ENCODE peak calls at places on chromosomes 5 and 9, in four cellular contexts. V is K562, Z is A549, Y is H1. I is an unnamed sample.

GRCh38 chr5:159768243-159768642 is 148.0 kb upstream of the ADRA1B start:
- DNase-seq in V (no peak), Z (no peak), Y (no peak), I (no peak)

GRCh38 chr9:33375238-33375840 is 27.0 kb downstream of the AQP7 start:
- DNase-seq in V (no peak), Z (no peak), Y (no peak), I (no peak)

GRCh38 chr5:177447611-177448243 is 1.1 kb downstream of the PRR7 start:
- DNase-seq in V (peak), Z (peak), Y (no peak), I (no peak)

GRCh38 chr9:138022756-138023393 is 145.3 kb downstream of the CACNA1B start:
- DNase-seq in V (no peak), Z (no peak), Y (no peak), I (no peak)

GRCh38 chr5:139565411-139566305 is 4.5 kb downstream of the UBE2D2 start:
- DNase-seq in V (no peak), Z (no peak), Y (no peak), I (peak)

GRCh38 chr9:21653091-21653490 is 149.3 kb upstream of the MTAP start:
- DNase-seq in V (no peak), Z (no peak), Y (no peak), I (no peak)

GRCh38 chr5:134004626-134005414 is at the start of gene VDAC1:
- DNase-seq in V (peak), Z (peak), Y (no peak), I (no peak)

GRCh38 chr5:172276214-172276613 is 7.3 kb downstream of the UBTD2 start:
- DNase-seq in V (no peak), Z (peak), Y (no peak), I (no peak)

GRCh38 chr9:81455826-81456225 is 233.5 kb downstream of the TLE1 start:
- DNase-seq in V (no peak), Z (no peak), Y (no peak), I (no peak)

GRCh38 chr5:119953474-119953873 is 324.1 kb downstream of the FAM170A start:
- DNase-seq in V (no peak), Z (no peak), Y (no peak), I (no peak)

GRCh38 chr5:178551059-178551458 is 39.1 kb downstream of the COL23A1 start:
- DNase-seq in V (peak), Z (peak), Y (no peak), I (no peak)

GRCh38 chr9:4762889-4763521 is 22.0 kb upstream of the AK3 start:
- DNase-seq in V (peak), Z (no peak), Y (no peak), I (no peak)

GRCh38 chr5:157100140-157100679 is 8.6 kb downstream of the HAVCR2 start:
- DNase-seq in V (no peak), Z (peak), Y (no peak), I (peak)

GRCh38 chr5:42366051-42366450 is 57.2 kb upstream of the GHR start:
- DNase-seq in V (no peak), Z (no peak), Y (no peak), I (no peak)

GRCh38 chr9:110440796-110441195 is 103.1 kb upstream of the TXNDC8 start:
- DNase-seq in V (no peak), Z (no peak), Y (no peak), I (no peak)

GRCh38 chr9:69168709-69169217 is 5.3 kb upstream of the TJP2 start:
- DNase-seq in V (peak), Z (no peak), Y (no peak), I (no peak)

GRCh38 chr5:40832345-40832744 is 2.7 kb downstream of the RPL37 start:
- DNase-seq in V (no peak), Z (no peak), Y (no peak), I (no peak)

GRCh38 chr5:149694007-149694406 is 36.1 kb upstream of the PPARGC1B start:
- DNase-seq in V (no peak), Z (no peak), Y (no peak), I (no peak)

GRCh38 chr5:102625446-102625845 is 126.6 kb upstream of the SLCO6A1 start:
- DNase-seq in V (no peak), Z (no peak), Y (no peak), I (no peak)

GRCh38 chr5:102629827-102630605 is 125.1 kb upstream of the PAM start:
- DNase-seq in V (no peak), Z (no peak), Y (no peak), I (no peak)

GRCh38 chr5:102628449-102629175 is 126.5 kb upstream of the PAM start:
- DNase-seq in V (no peak), Z (no peak), Y (no peak), I (no peak)

GRCh38 chr5:102625940-102626339 is 127.1 kb upstream of the SLCO6A1 start:
- DNase-seq in V (no peak), Z (no peak), Y (no peak), I (no peak)

GRCh38 chr5:102627311-102627710 is 127.8 kb upstream of the PAM start:
- DNase-seq in V (no peak), Z (no peak), Y (no peak), I (no peak)
- TF ChIP-seq HDAC2 in V (no peak), Z (no peak), Y (no peak), I (no peak)

GRCh38 chr5:66947458-66947857 is 249.1 kb downstream of the CD180 start:
- DNase-seq in V (no peak), Z (no peak), Y (no peak), I (no peak)

GRCh38 chr5:66952153-66952552 is 244.4 kb downstream of the CD180 start:
- DNase-seq in V (no peak), Z (no peak), Y (no peak), I (no peak)

GRCh38 chr5:66945389-66946349 is 250.9 kb downstream of the CD180 start:
- DNase-seq in V (no peak), Z (no peak), Y (no peak), I (no peak)

DNA sequence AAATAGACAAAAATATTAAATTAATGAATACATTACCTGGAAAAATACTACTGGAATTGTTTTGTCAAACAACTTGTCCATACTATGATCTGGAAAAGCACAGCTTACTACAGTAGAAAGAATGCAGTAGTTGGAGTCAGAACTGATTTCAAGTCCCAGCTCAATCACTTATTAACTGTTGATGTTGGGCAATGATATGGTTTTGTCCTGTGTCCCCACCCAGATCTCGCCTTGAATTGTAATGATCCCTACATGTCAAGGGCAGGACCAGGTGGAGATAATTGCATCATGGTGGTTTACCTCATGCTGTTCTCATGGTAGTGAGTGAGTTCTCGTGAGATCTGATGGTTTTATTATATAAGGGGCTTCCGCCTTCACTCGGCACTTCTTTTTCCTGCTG is 247.5 kb downstream of the CD180 start:
- DNase-seq in V (no peak), Z (no peak), Y (no peak), I (no peak)
- TF ChIP-seq HDAC2 in V (no peak), Z (no peak), Y (no peak), I (no peak)

GRCh38 chr5:127802477-127802865 is 99.3 kb downstream of the CCDC192 start:
- DNase-seq in V (no peak), Z (no peak), Y (no peak), I (no peak)
- TF ChIP-seq HDAC2 in V (no peak), Z (no peak), Y (no peak), I (no peak)

DNA sequence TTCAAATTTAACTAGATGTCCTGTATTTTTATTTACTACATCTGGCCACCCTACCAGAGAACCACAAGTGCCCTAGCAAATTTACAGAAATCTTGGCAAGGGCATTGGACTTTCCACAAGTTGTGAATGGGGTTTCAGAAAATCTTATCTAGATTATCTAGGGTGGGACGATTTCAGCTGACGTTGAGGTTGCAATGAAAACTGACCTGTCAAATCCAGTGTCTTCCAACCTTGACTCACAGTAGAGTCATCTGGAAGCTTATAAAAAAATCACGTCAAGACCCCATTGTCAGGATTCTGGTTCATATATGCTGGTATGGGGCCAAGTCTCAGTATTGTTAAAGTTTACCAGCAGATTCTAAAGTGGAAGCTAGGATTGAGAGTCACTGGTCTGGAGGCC is 109.6 kb upstream of the ACTBL2 start:
- DNase-seq in V (no peak), Z (no peak), Y (no peak), I (no peak)
- TF ChIP-seq HDAC2 in V (no peak), Z (no peak), Y (no peak), I (no peak)

GRCh38 chr9:35540315-35540714 is 50.4 kb downstream of the RUSC2 start:
- DNase-seq in V (no peak), Z (no peak), Y (no peak), I (no peak)

GRCh38 chr9:35538361-35539234 is 48.7 kb downstream of the RUSC2 start:
- DNase-seq in V (no peak), Z (no peak), Y (no peak), I (no peak)

GRCh38 chr9:35533398-35533797 is 43.5 kb downstream of the RUSC2 start:
- DNase-seq in V (no peak), Z (no peak), Y (no peak), I (no peak)

GRCh38 chr9:35537898-35538297 is 48.0 kb downstream of the RUSC2 start:
- DNase-seq in V (no peak), Z (no peak), Y (no peak), I (no peak)
- TF ChIP-seq HDAC2 in V (no peak), Z (no peak), Y (no peak), I (no peak)

DNA sequence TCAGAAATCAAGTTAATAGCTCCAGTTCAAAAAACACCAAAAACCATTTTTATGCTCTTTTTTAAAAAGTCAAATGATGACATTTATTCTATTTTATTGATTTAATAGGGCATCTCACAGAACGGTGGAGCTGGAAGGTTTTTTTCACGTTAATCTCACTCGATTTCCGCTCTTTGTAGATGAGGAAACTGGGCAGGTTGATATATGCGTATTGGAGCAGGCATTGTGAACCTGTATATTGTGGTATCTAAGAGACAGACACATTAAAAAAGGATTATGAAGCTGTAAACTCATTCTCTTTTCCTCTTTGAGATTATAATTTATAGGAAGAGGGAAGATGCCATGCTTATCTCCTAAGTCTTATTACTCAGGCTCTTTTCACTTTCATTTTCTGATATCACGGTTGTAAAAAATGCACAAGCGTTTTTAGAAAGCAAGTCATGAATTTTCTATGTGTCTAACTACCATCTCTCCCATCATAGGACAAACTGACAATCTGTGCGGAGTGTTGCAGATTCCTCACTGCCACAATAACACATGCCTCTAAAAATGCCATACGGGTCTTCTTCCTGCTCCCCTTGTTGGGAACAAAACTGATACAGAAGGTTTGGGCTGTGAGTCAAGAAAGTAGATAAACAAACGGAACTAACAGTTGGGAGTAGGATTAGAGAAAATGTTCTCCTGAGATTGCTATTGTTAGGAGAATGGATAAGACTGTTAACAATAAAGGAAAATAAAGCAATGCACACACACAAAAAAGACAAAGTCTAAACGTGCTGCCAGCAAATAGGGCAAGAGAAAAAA is 1997.7 kb downstream of the MAT2B start:
- DNase-seq in V (no peak), Z (no peak), Y (no peak), I (no peak)
- TF ChIP-seq HDAC2 in V (no peak), Z (no peak), Y (no peak), I (no peak)

GRCh38 chr5:148623741-148624140 is 30.6 kb downstream of the HTR4 start:
- DNase-seq in V (peak), Z (no peak), Y (no peak), I (no peak)

GRCh38 chr5:148615644-148616283 is 38.6 kb downstream of the HTR4 start:
- DNase-seq in V (no peak), Z (no peak), Y (no peak), I (no peak)

GRCh38 chr5:148623101-148623500 is 31.2 kb downstream of the HTR4 start:
- DNase-seq in V (no peak), Z (no peak), Y (no peak), I (no peak)

GRCh38 chr5:148619484-148619883 is 34.8 kb downstream of the HTR4 start:
- DNase-seq in V (no peak), Z (no peak), Y (no peak), I (no peak)

GRCh38 chr5:148620696-148621095 is 33.6 kb downstream of the HTR4 start:
- DNase-seq in V (peak), Z (no peak), Y (no peak), I (no peak)
- TF ChIP-seq HDAC2 in V (no peak), Z (no peak), Y (no peak), I (no peak)

GRCh38 chr5:129903466-129904101 is 681 bp upstream of the CHSY3 start:
- DNase-seq in V (no peak), Z (peak), Y (no peak), I (no peak)
- TF ChIP-seq HDAC2 in V (no peak), Z (no peak), Y (no peak), I (no peak)

I was measured in GM12878.